ENCODE peak calls at places on chromosomes 7 and 10, in six cellular contexts. U is right lobe of liver, S is A549, A is gastrocnemius medialis, J is tibial nerve, Q is esophagus squamous epithelium. V is an unnamed sample.
A peak's percentile ranks its signal among the peaks of the same experiment; 100 is the strongest.

GRCh38 chr10:32073676-32074075 is 17.5 kb upstream of the KIF5B start:
- DNase-seq in U (no peak), S (no peak), Q (no peak), J (no peak), A (no peak), V (no peak)

GRCh38 chr7:74567318-74567668 is 90.2 kb upstream of the GTF2I start:
- DNase-seq in S (no peak), U (no peak), Q (no peak), J (no peak), A (no peak), V (no peak)

GRCh38 chr10:30200019-30200415 is 140.6 kb upstream of the JCAD start:
- DNase-seq in J (no peak), Q (no peak), A (no peak), S (no peak), U (no peak), V (no peak)

GRCh38 chr10:66180651-66181318 is 745.1 kb upstream of the LRRTM3 start:
- DNase-seq in Q (no peak), A (no peak), S (peak; percentile 16), U (no peak), J (no peak), V (no peak)

GRCh38 chr7:148173296-148173695 is 417.3 kb upstream of the C7orf33 start:
- DNase-seq in Q (no peak), J (no peak), A (no peak), U (no peak), S (no peak), V (no peak)

GRCh38 chr7:116240021-116240659 is 29.8 kb downstream of the TES start:
- DNase-seq in A (no peak), U (no peak), S (no peak), J (no peak), Q (no peak), V (no peak)

GRCh38 chr10:127612-128432 is 7.4 kb upstream of the ZMYND11 start:
- DNase-seq in U (no peak), J (no peak), A (no peak), S (no peak), Q (no peak), V (peak; percentile 38)

GRCh38 chr10:91672021-91672608 is 39.2 kb upstream of the PPP1R3C start:
- DNase-seq in A (no peak), S (no peak), Q (no peak), J (no peak), U (no peak), V (no peak)

GRCh38 chr10:28530751-28531150 is 2.2 kb upstream of the WAC start:
- DNase-seq in A (no peak), S (no peak), Q (no peak), U (no peak), J (no peak), V (no peak)

GRCh38 chr10:35516102-35516670 is 89.0 kb upstream of the GJD4 start:
- DNase-seq in U (no peak), A (no peak), J (no peak), Q (no peak), S (no peak), V (no peak)

GRCh38 chr7:5595545-5596045 is 172.0 kb upstream of the TNRC18 start:
- DNase-seq in Q (no peak), U (no peak), A (no peak), J (no peak), S (peak; percentile 58), V (no peak)

GRCh38 chr10:69348824-69349541 is 67.7 kb downstream of the TACR2 start:
- DNase-seq in J (peak; percentile 41), S (peak; percentile 54), A (peak; percentile 68), Q (no peak), U (no peak), V (no peak)

GRCh38 chr10:819326-819725 is 112.2 kb downstream of the LARP4B start:
- DNase-seq in Q (no peak), S (no peak), J (no peak), A (no peak), U (no peak), V (no peak)

GRCh38 chr10:121851791-121852190 is 76.0 kb downstream of the ATE1 start:
- DNase-seq in Q (no peak), A (no peak), S (no peak), J (no peak), U (no peak), V (no peak)

GRCh38 chr7:128210590-128211570 is 30.2 kb upstream of the LEP start:
- DNase-seq in A (no peak), Q (no peak), J (no peak), S (no peak), U (no peak), V (no peak)

GRCh38 chr10:5461914-5462840 is 37.2 kb downstream of the CALML5 start:
- DNase-seq in J (no peak), U (no peak), A (no peak), S (no peak), Q (no peak), V (no peak)

GRCh38 chr7:73436031-73436929 is 2.7 kb downstream of the FZD9 start:
- DNase-seq in U (no peak), A (no peak), Q (no peak), J (no peak), S (peak; percentile 46), V (peak; percentile 44)

GRCh38 chr10:15863733-15864132 is 3.4 kb upstream of the MINDY3 start:
- DNase-seq in S (no peak), J (no peak), Q (no peak), U (no peak), A (no peak), V (no peak)

GRCh38 chr7:11294965-11295364 is 321.3 kb downstream of the PHF14 start:
- DNase-seq in S (no peak), A (no peak), J (no peak), Q (no peak), U (no peak), V (no peak)

GRCh38 chr7:26117142-26117807 is 34.7 kb upstream of the NFE2L3 start:
- DNase-seq in A (no peak), Q (no peak), S (no peak), U (no peak), J (no peak), V (no peak)

GRCh38 chr10:110495731-110496552 is 1.8 kb upstream of the DUSP5 start:
- DNase-seq in S (peak; percentile 69), J (peak; percentile 19), Q (no peak), A (no peak), U (no peak), V (peak; percentile 43)
- TF ChIP-seq POLR2A in S (peak; percentile 32), J (no peak), Q (no peak), A (no peak), U (no peak), V (no peak)

GRCh38 chr7:42597296-42597695 is 314.6 kb downstream of the C7orf25 start:
- DNase-seq in U (no peak), J (no peak), S (no peak), A (no peak), Q (no peak), V (no peak)
- H3K4me1 ChIP-seq in U (no peaks in the 10 kb centered on the region), J (no peaks in the 10 kb centered on the region), S (no peaks in the 10 kb centered on the region), A (no peaks in the 10 kb centered on the region), Q (no peaks in the 10 kb centered on the region), V (no peaks in the 10 kb centered on the region)

DNA sequence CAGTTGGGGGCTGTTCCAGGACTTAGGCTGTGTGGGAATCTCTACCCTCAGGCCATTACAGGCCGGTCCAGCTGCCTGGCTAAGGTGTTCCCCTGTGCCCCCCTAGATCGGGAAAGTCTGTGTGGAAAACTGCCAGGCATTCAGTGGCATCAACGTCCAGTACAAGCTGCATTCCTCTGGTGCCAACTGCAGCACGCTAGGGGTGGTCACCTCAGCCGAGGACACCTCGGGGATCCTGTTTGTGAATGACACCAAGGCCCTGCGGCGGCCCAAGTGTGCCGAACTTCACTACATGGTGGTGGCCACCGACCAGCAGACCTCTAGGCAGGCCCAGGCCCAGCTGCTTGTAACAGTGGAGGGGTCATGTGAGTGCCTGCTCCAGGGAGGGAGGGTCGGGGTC is 27.1 kb upstream of the CSGALNACT2 start:
- DNase-seq in U (no peak), S (no peak), A (no peak), Q (no peak), J (no peak), V (no peak)
- H3K9me3 ChIP-seq in U (no peaks in the 10 kb centered on the region), S (no peaks in the 10 kb centered on the region), A (no peaks in the 10 kb centered on the region), Q (no peaks in the 10 kb centered on the region), J (no peaks in the 10 kb centered on the region), V (no peaks in the 10 kb centered on the region)

GRCh38 chr10:125159486-125159931 is 854 bp downstream of the CTBP2 start:
- DNase-seq in S (peak; percentile 31), J (no peak), U (no peak), Q (no peak), A (no peak), V (peak; percentile 91)
- TF ChIP-seq POLR2A in S (no peak), J (no peak), U (no peak), Q (no peak), A (no peak), V (no peak)

DNA sequence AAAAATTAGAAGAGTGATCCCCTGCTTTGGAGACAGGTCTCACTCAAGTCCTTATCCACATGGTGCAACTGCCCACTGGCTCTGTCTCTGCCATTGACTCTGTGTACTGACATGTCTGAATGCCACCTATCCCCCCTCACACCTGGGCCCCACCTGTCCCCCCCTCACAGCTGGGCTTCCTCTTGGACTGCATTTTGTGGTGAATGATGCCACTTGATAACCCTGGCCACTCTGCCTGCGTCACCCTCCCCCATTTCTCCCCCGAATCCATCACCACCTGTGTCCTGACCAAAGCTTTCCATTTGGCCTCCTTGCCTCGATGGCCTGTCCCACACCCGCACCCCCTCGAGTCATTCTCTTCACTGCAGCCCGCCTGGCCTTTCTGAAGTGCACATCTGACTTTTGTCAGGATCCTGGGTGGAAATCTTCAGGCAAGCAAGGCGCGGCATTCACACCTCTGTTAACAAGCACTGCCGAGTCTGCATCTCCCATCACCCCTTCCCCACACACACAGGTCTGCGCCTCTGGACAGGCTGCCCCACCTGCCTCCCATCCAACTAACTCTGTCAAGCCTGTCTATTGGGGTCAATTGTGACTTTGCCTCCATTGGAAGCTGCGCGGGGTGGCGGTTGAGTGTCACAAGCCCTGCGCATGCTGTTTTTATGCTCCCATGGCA is 175.3 kb upstream of the KLF14 start:
- DNase-seq in J (no peak), U (no peak), Q (no peak), S (no peak), A (peak; percentile 26), V (no peak)
- H3K4me1 ChIP-seq in J (peaks cover 21% of the 10 kb centered on the region), U (no peaks in the 10 kb centered on the region), Q (peaks cover 30% of the 10 kb centered on the region), S (peaks cover 60% of the 10 kb centered on the region), A (peaks cover 98% of the 10 kb centered on the region), V (peaks cover 83% of the 10 kb centered on the region)

GRCh38 chr10:18341063-18341462 is 200.8 kb downstream of the CACNB2 start:
- DNase-seq in Q (no peak), U (no peak), A (no peak), S (no peak), J (no peak), V (no peak)

GRCh38 chr10:18343573-18343972 is 203.3 kb downstream of the CACNB2 start:
- DNase-seq in S (no peak), A (no peak), Q (no peak), J (no peak), U (no peak), V (no peak)

GRCh38 chr10:18340496-18341051 is 200.3 kb downstream of the CACNB2 start:
- DNase-seq in A (no peak), S (no peak), Q (no peak), J (no peak), U (no peak), V (no peak)

GRCh38 chr10:18350340-18350739 is 210.1 kb downstream of the CACNB2 start:
- DNase-seq in J (no peak), Q (no peak), U (no peak), A (no peak), S (no peak), V (no peak)

DNA sequence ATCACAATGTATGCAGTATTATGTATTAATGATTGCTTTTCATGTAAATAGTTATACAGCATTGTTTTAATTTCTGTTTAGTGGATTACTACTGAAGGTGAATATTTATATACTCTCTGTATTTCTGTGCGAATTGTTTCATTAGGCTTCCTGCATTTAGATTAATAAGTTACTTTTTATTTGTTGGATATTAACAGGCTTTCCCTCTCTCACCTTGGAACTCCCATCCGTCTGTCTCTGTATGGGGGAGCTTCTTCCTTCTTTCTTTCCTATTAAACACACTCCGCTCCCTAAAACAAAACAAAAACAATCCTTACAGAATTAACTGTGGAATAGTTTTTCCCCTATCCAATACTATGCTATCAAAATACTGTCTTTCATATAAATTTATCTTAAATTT is 205.1 kb downstream of the CACNB2 start:
- DNase-seq in U (no peak), A (no peak), Q (no peak), J (no peak), S (no peak), V (no peak)
- H3K9me3 ChIP-seq in U (no peaks in the 10 kb centered on the region), A (no peaks in the 10 kb centered on the region), Q (no peaks in the 10 kb centered on the region), J (no peaks in the 10 kb centered on the region), S (no peaks in the 10 kb centered on the region), V (no peaks in the 10 kb centered on the region)

V was measured in upper lobe of left lung.